ENCODE peak calls at places on chromosomes 7 and 10, in six cellular contexts. E is WERI-Rb-1, L is GM12865, G is endothelial cell, Y is left ventricle myocardium inferior, I is transverse colon. R is an unnamed sample.

GRCh38 chr7:17646181-17646956 is 293.9 kb downstream of the SNX13 start:
- DNase-seq in E (no peak), L (no peak), G (no peak), Y (no peak), I (no peak), R (no peak)

GRCh38 chr10:110432084-110432483 is 65.6 kb upstream of the DUSP5 start:
- DNase-seq in E (no peak), L (no peak), G (no peak), Y (no peak), I (no peak), R (no peak)

GRCh38 chr7:7122701-7123281 is 59.6 kb upstream of the C1GALT1 start:
- DNase-seq in E (no peak), L (no peak), G (no peak), Y (no peak), I (no peak), R (no peak)

GRCh38 chr7:155437836-155438235 is 20.1 kb upstream of the EN2 start:
- DNase-seq in E (no peak), L (no peak), G (no peak), Y (no peak), I (no peak), R (no peak)

GRCh38 chr7:128299109-128299514 is 44.6 kb downstream of the RBM28 start:
- DNase-seq in E (no peak), L (no peak), G (no peak), Y (no peak), I (no peak), R (no peak)

GRCh38 chr7:81244213-81244612 is 325.4 kb upstream of the SEMA3C start:
- DNase-seq in E (peak), L (no peak), G (no peak), Y (no peak), I (no peak), R (no peak)

GRCh38 chr7:100824499-100825214 is 2.7 kb downstream of the EPHB4 start:
- DNase-seq in E (no peak), L (no peak), G (no peak), Y (no peak), I (no peak), R (no peak)

GRCh38 chr10:127000598-127000997 is 95.4 kb downstream of the DOCK1 start:
- DNase-seq in E (no peak), L (no peak), G (no peak), Y (no peak), I (no peak), R (no peak)

GRCh38 chr7:135168001-135168400 is 2.5 kb downstream of the CYREN start:
- DNase-seq in E (no peak), L (no peak), G (no peak), Y (no peak), I (peak), R (peak)

GRCh38 chr10:79260803-79261740 is 86.2 kb upstream of the PPIF start:
- DNase-seq in E (peak), L (peak), G (no peak), Y (no peak), I (no peak), R (no peak)

GRCh38 chr10:68790476-68790875 is 36.9 kb upstream of the STOX1 start:
- DNase-seq in E (no peak), L (no peak), G (no peak), Y (no peak), I (no peak), R (no peak)

DNA sequence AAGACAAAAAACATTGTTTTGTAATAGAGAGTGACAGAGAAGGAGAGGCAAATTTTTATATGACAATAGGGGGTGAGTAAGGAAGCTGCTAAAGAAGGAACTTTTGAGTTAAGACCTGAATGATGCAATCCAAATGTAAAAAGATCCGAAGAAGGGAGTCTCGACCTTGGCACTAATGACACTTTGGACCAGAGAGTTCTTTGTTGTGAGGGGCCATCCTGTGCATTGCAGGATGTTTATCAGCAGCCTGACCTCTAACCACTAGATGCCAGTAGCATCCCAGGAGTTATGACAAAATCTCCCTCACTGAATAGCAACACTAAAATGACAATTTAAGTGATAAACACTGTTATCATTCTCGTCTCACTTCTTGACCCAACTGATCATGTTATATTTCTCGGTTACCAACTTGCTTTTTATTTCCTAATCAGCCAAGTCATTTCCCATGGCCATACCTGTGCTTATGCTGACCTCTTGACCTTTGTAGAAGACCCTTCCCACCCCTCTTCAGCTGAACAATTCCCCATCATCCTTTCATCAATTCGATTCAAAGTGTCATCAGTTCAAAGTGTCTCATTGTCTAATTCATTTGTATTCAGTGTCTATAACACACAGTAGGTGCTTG is 30.0 kb downstream of the DGKI start:
- DNase-seq in E (no peak), L (peak), G (no peak), Y (no peak), I (no peak), R (no peak)
- TF ChIP-seq CTCF in E (peak), L (peak), G (no peak), Y (peak), I (no peak), R (no peak)

DNA sequence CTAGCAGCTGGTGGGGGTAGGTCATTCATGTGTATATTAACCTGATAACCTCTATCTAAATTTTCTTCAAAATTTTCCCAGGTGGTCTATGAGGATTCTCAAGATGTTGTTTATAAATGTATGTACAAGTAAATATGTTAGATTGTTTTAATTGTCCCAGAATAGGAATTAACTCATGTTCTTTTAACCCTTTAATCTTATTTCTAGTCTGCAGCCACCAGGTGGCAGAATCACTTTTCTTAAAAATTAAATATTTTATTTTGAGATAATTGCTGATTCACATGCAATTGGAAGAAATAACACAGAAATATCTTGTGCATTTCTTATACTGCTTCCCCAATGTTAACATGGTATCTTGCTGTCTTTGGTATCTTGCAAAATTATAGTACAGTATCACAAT is 589.5 kb downstream of the ARL4A start:
- DNase-seq in E (no peak), L (no peak), G (no peak), Y (no peak), I (no peak), R (no peak)
- TF ChIP-seq CTCF in E (no peak), L (no peak), G (peak), Y (peak), I (no peak), R (peak)

DNA sequence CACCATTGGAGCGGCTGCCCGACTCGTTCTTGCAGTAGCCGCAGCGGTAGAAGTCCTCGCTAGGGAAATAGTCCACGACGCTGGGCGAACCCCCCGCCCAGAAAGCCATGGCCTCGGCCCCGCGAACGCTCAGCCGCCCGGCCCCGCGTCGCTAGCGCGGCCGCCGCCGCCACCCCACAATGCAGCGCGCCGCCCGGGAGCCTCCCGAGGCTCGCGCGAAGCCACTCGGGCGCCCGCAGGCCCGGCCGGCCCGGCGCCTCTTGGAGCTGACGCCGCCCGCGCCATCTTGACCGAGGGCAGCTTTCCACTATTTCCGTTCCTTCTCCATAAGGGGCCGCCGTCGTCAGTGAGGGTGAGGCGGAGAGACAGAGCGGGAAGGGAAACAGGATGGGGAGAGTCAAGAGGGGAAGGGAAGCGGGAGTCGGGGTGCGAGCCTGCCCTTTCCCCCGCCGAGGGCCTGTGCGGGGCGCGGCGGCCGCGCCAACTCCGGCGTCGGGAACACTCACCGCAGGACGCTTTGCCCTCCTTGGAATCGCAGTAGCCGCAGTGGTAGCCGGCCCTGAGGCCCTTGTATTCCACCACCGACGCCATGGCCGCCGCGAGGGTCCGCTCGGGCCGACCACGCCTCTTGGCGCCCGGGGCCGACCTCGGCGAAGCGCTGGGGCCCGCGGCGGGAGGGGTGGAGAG is at the start of gene ATE1:
- DNase-seq in E (peak), L (peak), G (peak), Y (peak), I (peak), R (peak)
- TF ChIP-seq CTCF in E (no peak), L (no peak), G (no peak), Y (peak), I (no peak), R (no peak)

GRCh38 chr7:132446666-132447217 is 129.5 kb downstream of the PLXNA4 start:
- DNase-seq in E (no peak), L (no peak), G (no peak), Y (no peak), I (no peak), R (no peak)
- TF ChIP-seq CTCF in E (no peak), L (no peak), G (no peak), Y (no peak), I (no peak), R (no peak)

GRCh38 chr10:133132711-133133291 is 27.2 kb upstream of the KNDC1 start:
- DNase-seq in E (no peak), L (no peak), G (no peak), Y (no peak), I (no peak), R (no peak)

GRCh38 chr10:133131754-133132710 is 28.0 kb upstream of the KNDC1 start:
- DNase-seq in E (no peak), L (no peak), G (no peak), Y (no peak), I (no peak), R (no peak)

GRCh38 chr10:133130602-133131001 is 29.4 kb upstream of the KNDC1 start:
- DNase-seq in E (no peak), L (no peak), G (no peak), Y (peak), I (no peak), R (no peak)

GRCh38 chr10:133129854-133130495 is 30.0 kb upstream of the KNDC1 start:
- DNase-seq in E (no peak), L (no peak), G (no peak), Y (no peak), I (no peak), R (no peak)

DNA sequence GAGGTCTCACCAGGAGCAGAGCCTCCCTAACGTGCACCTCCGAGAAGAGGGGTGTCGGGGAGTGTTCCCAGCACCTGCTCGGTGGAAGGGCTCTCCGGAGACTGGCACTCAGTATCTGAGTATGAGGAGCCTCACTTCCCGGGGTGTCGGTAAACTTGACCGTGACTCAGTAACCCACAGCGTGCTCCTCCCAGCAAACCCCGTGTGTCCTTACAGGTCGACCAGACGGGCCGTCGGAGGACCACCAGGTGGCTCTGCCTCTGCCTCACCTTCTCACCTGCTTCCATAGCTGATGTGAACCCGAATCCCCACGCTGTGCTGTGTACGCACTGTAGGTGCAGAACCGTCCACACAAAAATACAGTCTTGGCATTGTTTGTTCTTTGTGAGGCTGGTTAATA is 29.0 kb upstream of the KNDC1 start:
- DNase-seq in E (no peak), L (no peak), G (no peak), Y (no peak), I (no peak), R (no peak)
- TF ChIP-seq CTCF in E (no peak), L (no peak), G (no peak), Y (no peak), I (no peak), R (no peak)

DNA sequence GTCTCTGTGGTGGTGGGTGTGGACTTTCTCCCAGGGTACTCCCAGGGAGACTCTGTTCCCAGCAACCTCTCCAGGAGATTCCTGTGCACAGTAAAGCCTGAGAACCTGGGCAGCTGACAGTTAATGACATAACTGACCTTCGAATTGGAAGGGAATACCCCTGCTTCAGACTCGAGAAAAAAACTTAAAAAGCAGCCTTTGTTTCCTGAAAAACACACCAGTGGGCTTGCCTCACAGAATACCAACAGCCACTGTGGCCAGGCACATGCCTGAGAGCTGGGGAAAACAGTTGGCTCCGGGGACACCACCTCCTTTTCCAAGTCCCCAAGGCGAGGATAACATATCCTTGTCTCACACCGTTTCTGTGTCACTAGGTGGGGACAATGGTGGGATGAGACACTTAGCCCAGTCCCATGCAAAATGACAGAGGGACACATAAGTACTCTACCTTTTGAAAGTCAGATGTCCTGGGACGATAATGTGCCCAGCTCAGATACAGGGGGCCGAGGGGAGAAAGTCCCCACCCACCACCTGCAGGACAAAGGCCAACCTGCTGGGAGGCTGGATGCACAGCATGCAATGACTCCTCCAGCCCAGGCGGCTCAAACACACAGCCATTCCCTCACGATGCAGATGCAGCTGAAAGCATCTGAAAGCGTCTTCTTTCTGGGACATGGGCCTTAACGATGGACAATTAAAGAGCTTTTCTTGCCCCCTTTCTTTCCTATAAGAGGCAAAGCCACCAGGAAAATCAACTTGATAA is 65.6 kb downstream of the HIPK2 start:
- DNase-seq in E (no peak), L (no peak), G (no peak), Y (no peak), I (no peak), R (no peak)
- TF ChIP-seq CTCF in E (no peak), L (no peak), G (no peak), Y (no peak), I (no peak), R (no peak)

DNA sequence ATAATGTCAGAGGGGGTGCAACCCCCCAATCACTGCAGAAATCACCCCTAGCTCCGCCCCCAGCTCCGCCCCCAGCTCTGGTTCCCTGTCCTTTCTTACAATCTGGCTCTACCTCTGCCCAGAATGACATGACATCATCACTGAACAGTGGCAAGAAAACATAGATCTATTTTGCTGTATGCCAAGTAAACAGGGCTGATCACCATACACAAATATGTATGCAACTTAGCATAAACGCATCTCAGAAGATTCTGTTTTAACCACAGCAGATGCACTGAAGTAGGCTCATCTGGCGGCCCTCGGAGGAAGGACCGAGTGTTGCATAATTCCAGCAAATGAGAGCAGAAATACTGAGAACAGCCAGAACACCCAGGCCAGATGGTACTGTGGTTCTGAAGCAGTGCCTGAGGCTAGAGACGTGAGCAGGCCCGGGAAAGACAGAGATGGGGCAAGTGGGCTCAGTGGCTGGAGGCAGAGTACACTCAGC is 293.3 kb upstream of the KLF14 start:
- DNase-seq in E (no peak), L (peak), G (no peak), Y (peak), I (no peak), R (peak)
- TF ChIP-seq CTCF in E (no peak), L (no peak), G (no peak), Y (no peak), I (no peak), R (no peak)

GRCh38 chr10:22314852-22315251 is 1.3 kb upstream of the COMMD3 start:
- DNase-seq in E (no peak), L (no peak), G (no peak), Y (no peak), I (no peak), R (no peak)
- TF ChIP-seq CTCF in E (no peak), L (no peak), G (no peak), Y (no peak), I (no peak), R (no peak)

DNA sequence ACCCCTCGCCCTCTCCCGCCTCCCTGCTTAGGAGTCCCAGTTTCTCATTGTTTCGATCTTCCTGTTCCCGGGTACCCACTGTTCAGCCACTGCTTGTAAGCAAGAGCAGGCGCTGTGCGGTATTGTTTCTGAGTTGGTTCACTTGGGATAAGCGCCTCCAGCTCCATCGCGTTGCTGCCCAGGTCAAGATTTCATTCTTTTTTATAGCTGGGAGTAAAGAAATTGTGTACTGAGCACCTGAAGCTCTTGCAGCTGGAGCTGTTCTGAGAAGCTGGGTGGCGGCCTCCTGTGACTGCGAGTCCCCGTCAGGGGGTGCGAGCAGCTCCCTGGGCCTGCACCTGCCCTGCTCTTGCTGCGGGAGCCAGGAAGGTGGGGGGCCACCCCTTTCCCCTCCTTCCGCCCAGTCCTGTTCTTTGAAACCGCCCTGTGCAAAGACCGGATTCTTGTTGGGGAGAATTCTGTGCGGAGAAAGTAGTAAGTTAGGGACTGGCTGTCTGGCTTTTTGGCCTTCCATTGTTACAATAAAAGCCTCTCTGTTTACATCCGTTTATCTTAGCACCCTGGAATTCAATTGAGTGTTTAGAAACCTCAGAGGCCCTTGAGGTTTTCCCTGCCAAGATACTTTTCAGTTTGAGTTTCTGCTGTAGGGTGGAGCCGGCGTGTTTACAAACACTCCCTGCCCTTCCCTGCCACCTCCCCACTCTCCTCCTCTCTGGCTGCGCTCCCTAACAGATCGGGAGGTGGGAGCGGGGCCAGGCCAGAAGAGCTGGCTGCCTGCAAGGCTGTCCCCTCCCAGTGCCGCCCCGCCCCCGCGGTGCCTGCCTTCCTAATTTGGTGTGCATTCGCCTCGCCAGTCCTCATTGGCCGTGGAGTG is 30.8 kb upstream of the AP5Z1 start:
- DNase-seq in E (peak), L (peak), G (peak), Y (peak), I (peak), R (peak)
- TF ChIP-seq CTCF in E (no peak), L (no peak), G (no peak), Y (no peak), I (no peak), R (no peak)

R was measured in activated CD8-positive, alpha-beta T cell treated with anti-CD3 and anti-CD28 coated beads for 36 hours.